ENCODE peak calls at places on chromosomes 7 and 10, in five cellular contexts. T, C, O, W and Y are unnamed samples.
A peak's percentile ranks its signal among the peaks of the same experiment; 100 is the strongest.

GRCh38 chr10:84194424-84195043 is at the start of gene CDHR1:
- DNase-seq in W (peak; percentile 37), T (peak; percentile 8), C (no peak), O (peak; percentile 91), Y (no peak)

GRCh38 chr10:121099601-121100000 is 248.4 kb downstream of the WDR11 start:
- DNase-seq in C (no peak), W (no peak), O (peak; percentile 79), T (peak; percentile 50), Y (no peak)

GRCh38 chr7:41576176-41576575 is 126.7 kb downstream of the INHBA start:
- DNase-seq in C (peak; percentile 69), W (no peak), O (no peak), T (no peak), Y (no peak)

GRCh38 chr7:69110450-69111050 is 487.7 kb upstream of the AUTS2 start:
- DNase-seq in W (no peak), O (no peak), T (no peak), C (no peak), Y (no peak)

GRCh38 chr10:125134916-125135770 is 25.2 kb downstream of the CTBP2 start:
- DNase-seq in O (no peak), W (no peak), T (no peak), C (no peak), Y (no peak)

GRCh38 chr7:142862401-142863400 is 7.8 kb downstream of the EPHB6 start:
- DNase-seq in O (no peak), T (no peak), W (no peak), C (no peak), Y (no peak)

GRCh38 chr7:41491752-41492405 is 211.0 kb downstream of the INHBA start:
- DNase-seq in T (no peak), W (no peak), C (peak; percentile 63), O (no peak), Y (no peak)

GRCh38 chr7:92768501-92769360 is 67.6 kb downstream of the CDK6 start:
- DNase-seq in W (no peak), T (peak; percentile 47), C (peak; percentile 64), O (no peak), Y (no peak)

GRCh38 chr7:149355390-149356048 is 93.5 kb downstream of the ZNF783 start:
- DNase-seq in T (peak; percentile 0), O (no peak), C (no peak), W (no peak), Y (no peak)

GRCh38 chr10:95133016-95133752 is 60.9 kb upstream of the ACSM6 start:
- DNase-seq in O (peak; percentile 83), C (peak; percentile 73), T (peak; percentile 56), W (peak; percentile 73), Y (peak; percentile 12)

GRCh38 chr7:148408307-148408706 is 182.3 kb upstream of the C7orf33 start:
- DNase-seq in O (no peak), C (no peak), W (no peak), T (no peak), Y (no peak)

GRCh38 chr10:73894245-73894971 is 16.5 kb upstream of the PLAU start:
- DNase-seq in T (peak; percentile 98), O (no peak), C (peak; percentile 85), W (no peak), Y (peak; percentile 72)

GRCh38 chr10:78437407-78437768 is 403.7 kb downstream of the RPS24 start:
- DNase-seq in T (no peak), O (no peak), W (no peak), C (no peak), Y (no peak)

GRCh38 chr10:78438094-78438906 is 404.6 kb downstream of the RPS24 start:
- DNase-seq in W (no peak), C (no peak), O (no peak), T (no peak), Y (no peak)

GRCh38 chr10:78436706-78437406 is 403.2 kb downstream of the RPS24 start:
- DNase-seq in C (no peak), O (no peak), W (no peak), T (no peak), Y (no peak)

GRCh38 chr10:78441010-78441409 is 407.3 kb downstream of the RPS24 start:
- DNase-seq in W (no peak), O (no peak), C (no peak), T (no peak), Y (no peak)

DNA sequence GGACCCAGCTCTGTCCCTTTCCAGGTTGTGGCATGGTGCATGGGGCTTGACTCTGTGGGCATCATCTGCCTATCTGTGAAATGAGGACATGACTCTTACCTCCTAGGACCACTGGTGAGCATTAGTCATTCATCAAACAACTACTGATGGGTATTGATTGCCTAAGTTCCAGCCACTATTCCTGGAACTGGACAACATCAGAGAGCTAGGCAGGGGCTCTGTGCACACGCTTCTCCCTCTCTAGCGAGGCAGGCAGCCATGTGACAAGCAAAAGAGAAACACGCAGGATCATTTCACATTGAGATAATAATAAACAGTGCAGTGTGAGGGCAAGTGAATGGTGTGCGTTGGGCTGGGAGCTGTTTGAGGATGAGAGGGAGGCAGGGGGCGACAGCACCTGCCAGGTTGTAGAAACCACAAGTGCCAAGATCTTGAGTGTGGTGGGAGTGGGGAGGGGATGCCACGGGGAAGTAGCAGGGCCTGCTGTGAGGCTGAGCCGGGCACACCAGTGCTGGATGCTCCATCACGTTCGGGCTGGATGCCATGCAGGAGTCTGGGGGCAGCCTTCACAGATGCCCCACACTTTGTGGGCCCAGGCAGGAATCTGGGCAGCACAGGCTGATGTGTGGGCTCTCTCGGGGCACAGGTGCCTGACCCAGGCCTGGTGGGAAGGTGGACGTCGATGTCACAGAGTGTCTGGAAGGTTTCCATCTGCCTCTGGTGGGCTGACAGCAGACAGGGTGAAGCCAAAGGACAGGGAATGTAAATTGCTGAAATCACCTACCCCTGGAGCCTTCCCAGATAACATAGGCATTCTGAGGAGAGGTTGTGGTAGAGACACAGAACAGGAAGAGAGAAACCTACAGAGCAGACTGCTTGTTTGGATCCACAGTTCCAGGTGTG is 405.5 kb downstream of the RPS24 start:
- DNase-seq in W (peak; percentile 52), T (no peak), O (no peak), C (no peak), Y (no peak)
- TF ChIP-seq CTCF in W (no peak), T (no peak), O (peak; percentile 6), C (no peak), Y (no peak)

GRCh38 chr10:101778151-101778780 is 2.4 kb upstream of the FGF8 start:
- DNase-seq in T (no peak), W (no peak), O (peak; percentile 43), C (no peak), Y (no peak)
- H3K4me3 ChIP-seq in T (no peak overlapping the region), W (no peak overlapping the region), O (peak overlapping the region; percentile 40), C (no peak overlapping the region), Y (no peak overlapping the region)

GRCh38 chr10:130686680-130687300 is 550.6 kb downstream of the GLRX3 start:
- DNase-seq in T (no peak), O (peak; percentile 69), W (no peak), C (no peak), Y (no peak)
- TF ChIP-seq CTCF in T (no peak), O (peak; percentile 80), W (peak; percentile 29), C (no peak), Y (peak; percentile 49)

GRCh38 chr10:27380929-27381358 is 123.2 kb upstream of the RAB18 start:
- DNase-seq in W (no peak), O (no peak), C (no peak), T (no peak), Y (no peak)
- H3K4me3 ChIP-seq in W (no peak overlapping the region), O (no peak overlapping the region), C (no peak overlapping the region), T (no peak overlapping the region), Y (no peak overlapping the region)

DNA sequence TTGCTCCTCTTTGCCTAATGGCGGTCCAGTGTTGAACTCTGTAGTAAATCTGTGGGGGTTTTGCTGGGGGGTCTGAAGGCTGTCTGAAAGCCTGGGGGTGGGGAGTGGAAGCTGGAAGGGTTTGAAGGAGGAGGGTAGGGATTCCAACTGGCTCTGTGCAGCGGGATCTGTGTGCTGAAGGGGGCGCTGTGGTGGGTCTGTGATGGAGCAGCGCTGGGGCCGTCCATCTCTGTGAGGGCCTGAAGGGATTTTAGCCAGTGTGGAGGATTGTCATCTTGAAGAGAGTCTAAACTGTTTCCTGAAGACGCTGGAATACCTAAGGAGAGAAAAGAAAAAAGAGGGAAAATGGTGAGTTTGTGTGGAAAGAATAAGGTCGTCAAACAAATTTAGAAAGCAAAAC is 129.2 kb downstream of the STRA8 start:
- DNase-seq in C (no peak), O (no peak), T (no peak), W (no peak), Y (no peak)
- TF ChIP-seq CTCF in C (no peak), O (peak; percentile 37), T (no peak), W (no peak), Y (peak; percentile 25)

GRCh38 chr10:110835841-110836240 is 35.9 kb upstream of the PDCD4 start:
- DNase-seq in O (no peak), C (no peak), W (no peak), T (no peak), Y (no peak)

GRCh38 chr10:110840923-110841428 is 30.8 kb upstream of the PDCD4 start:
- DNase-seq in O (no peak), T (no peak), W (no peak), C (no peak), Y (no peak)

GRCh38 chr10:110834622-110835219 is 37.0 kb upstream of the PDCD4 start:
- DNase-seq in W (no peak), O (no peak), T (peak; percentile 12), C (no peak), Y (no peak)

GRCh38 chr10:110840225-110840922 is 31.4 kb upstream of the PDCD4 start:
- DNase-seq in W (peak; percentile 64), O (no peak), T (no peak), C (no peak), Y (no peak)

GRCh38 chr10:110837418-110838120 is 34.2 kb upstream of the PDCD4 start:
- DNase-seq in W (no peak), O (no peak), C (no peak), T (no peak), Y (no peak)
- H3K4me3 ChIP-seq in W (no peak overlapping the region), O (no peak overlapping the region), C (no peak overlapping the region), T (no peak overlapping the region), Y (no peak overlapping the region)

GRCh38 chr10:13520194-13520593 is 8.6 kb downstream of the BEND7 start:
- DNase-seq in O (no peak), W (no peak), T (no peak), C (no peak), Y (no peak)

GRCh38 chr10:13517675-13518074 is 11.1 kb downstream of the BEND7 start:
- DNase-seq in C (no peak), T (no peak), O (no peak), W (no peak), Y (no peak)

GRCh38 chr10:13515467-13515866 is 13.3 kb downstream of the BEND7 start:
- DNase-seq in O (no peak), W (no peak), C (no peak), T (no peak), Y (no peak)

GRCh38 chr10:13516176-13516575 is 12.6 kb downstream of the BEND7 start:
- DNase-seq in O (no peak), T (no peak), W (no peak), C (no peak), Y (no peak)

GRCh38 chr10:13518076-13518692 is 10.6 kb downstream of the BEND7 start:
- DNase-seq in C (peak; percentile 22), W (no peak), T (no peak), O (peak; percentile 33), Y (no peak)
- TF ChIP-seq CTCF in C (peak; percentile 47), W (peak; percentile 4), T (peak; percentile 26), O (peak; percentile 59), Y (peak; percentile 29)

DNA sequence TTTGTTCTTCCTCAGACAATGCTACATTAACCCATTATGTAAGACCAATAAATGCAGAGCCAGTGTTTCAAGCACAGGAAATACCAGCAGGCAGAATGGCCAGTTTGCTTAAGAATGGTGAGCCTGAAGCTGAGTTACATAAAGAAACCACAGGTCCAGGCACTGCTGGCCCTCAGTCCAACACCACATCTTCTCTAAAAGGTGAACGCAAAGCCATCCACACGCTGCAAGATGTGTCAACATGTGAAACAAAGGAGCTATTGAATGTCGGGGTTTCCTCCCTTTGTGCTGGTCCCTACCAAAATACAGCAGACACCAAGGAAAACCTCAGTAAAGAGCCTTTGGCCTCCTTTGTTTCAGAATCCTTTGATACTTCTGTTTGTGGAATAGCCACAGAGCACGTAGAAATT is 63.8 kb downstream of the TASOR2 start:
- DNase-seq in W (no peak), O (no peak), C (no peak), T (no peak), Y (no peak)
- H3K4me3 ChIP-seq in W (no peak overlapping the region), O (no peak overlapping the region), C (no peak overlapping the region), T (no peak overlapping the region), Y (no peak overlapping the region)